ENCODE peak calls at places on chromosomes 13 and 19, in four cellular contexts. Y, A, S and T are unnamed samples.

GRCh38 chr19:32373614-32374295 is 28.3 kb downstream of the ZNF507 start:
- DNase-seq in Y (no peak), A (peak; percentile 85), S (peak; percentile 23), T (no peak)

GRCh38 chr19:28601723-28602440 is 611.1 kb downstream of the UQCRFS1 start:
- DNase-seq in Y (no peak), S (no peak), A (no peak), T (no peak)

GRCh38 chr19:11560404-11560988 is 1.5 kb upstream of the ELOF1 start:
- DNase-seq in Y (no peak), A (peak; percentile 59), S (peak; percentile 65), T (peak; percentile 9)

GRCh38 chr19:6424190-6424938 is at the start of gene KHSRP:
- DNase-seq in A (no peak), Y (no peak), S (no peak), T (no peak)

GRCh38 chr19:2041436-2041685 is 9.7 kb downstream of the MKNK2 start:
- DNase-seq in A (no peak), S (no peak), Y (no peak), T (no peak)

GRCh38 chr13:113551081-113552000 is 33.2 kb upstream of the TFDP1 start:
- DNase-seq in Y (no peak), A (no peak), S (no peak), T (no peak)

GRCh38 chr13:99496322-99497142 is 4.7 kb upstream of the TM9SF2 start:
- DNase-seq in A (peak; percentile 50), S (peak; percentile 62), Y (peak; percentile 35), T (no peak)

GRCh38 chr19:35295792-35296462 is 4.0 kb downstream of the MAG start:
- DNase-seq in Y (peak; percentile 9), S (no peak), A (no peak), T (no peak)